ENCODE peak calls at places on chromosomes 4 and X, in ten cellular contexts. Z, S, P, Q, X, G, M, F, R and H are unnamed samples.

GRCh38 chrX:22486326-22486725 is 213.6 kb downstream of the CBLL2 start:
- DNase-seq in Z (no peak), S (no peak), P (no peak), Q (no peak), X (no peak), G (no peak), M (peak; percentile 58), F (no peak), R (no peak), H (no peak)

GRCh38 chrX:123713434-123713833 is 19.4 kb downstream of the THOC2 start:
- DNase-seq in Z (no peak), S (no peak), P (no peak), Q (no peak), X (no peak), G (no peak), M (peak; percentile 34), F (no peak), R (no peak), H (no peak)

GRCh38 chr4:182531555-182532162 is 288.5 kb downstream of the TENM3 start:
- DNase-seq in Z (no peak), S (no peak), P (no peak), Q (no peak), X (no peak), G (no peak), M (peak; percentile 31), F (no peak), R (no peak), H (no peak)

GRCh38 chr4:7398788-7399432 is 35.8 kb downstream of the PSAPL1 start:
- DNase-seq in Z (no peak), S (no peak), P (no peak), Q (no peak), X (no peak), G (no peak), M (no peak), F (no peak), R (no peak), H (no peak)

GRCh38 chr4:98352403-98352802 is 91.2 kb downstream of the RAP1GDS1 start:
- DNase-seq in Z (no peak), S (no peak), P (no peak), Q (no peak), X (peak; percentile 54), G (no peak), M (no peak), F (no peak), R (no peak), H (no peak)

GRCh38 chr4:40719008-40719623 is 30.6 kb upstream of the NSUN7 start:
- DNase-seq in Z (no peak), S (no peak), P (peak; percentile 38), Q (no peak), X (peak; percentile 44), G (no peak), M (peak; percentile 83), F (no peak), R (peak; percentile 51), H (peak; percentile 14)

GRCh38 chrX:131977619-131978018 is 45.5 kb upstream of the STK26 start:
- DNase-seq in Z (no peak), S (no peak), P (peak; percentile 1), Q (no peak), X (no peak), G (no peak), M (no peak), F (no peak), R (no peak), H (no peak)

GRCh38 chrX:3550160-3550765 is 163.2 kb downstream of the PRKX start:
- DNase-seq in Z (no peak), S (no peak), P (no peak), Q (no peak), X (peak; percentile 5), G (no peak), M (peak; percentile 3), F (no peak), R (no peak), H (no peak)

GRCh38 chr4:124322234-124322831 is 390.2 kb downstream of the ANKRD50 start:
- DNase-seq in Z (no peak), S (no peak), P (peak; percentile 22), Q (no peak), X (peak; percentile 60), G (no peak), M (peak; percentile 49), F (no peak), R (peak; percentile 11), H (no peak)

GRCh38 chrX:101744085-101744484 is 84.4 kb upstream of the ARMCX2 start:
- DNase-seq in Z (no peak), S (no peak), P (no peak), Q (no peak), X (peak; percentile 0), G (no peak), M (no peak), F (no peak), R (no peak), H (no peak)

GRCh38 chr4:88893961-88894360 is 163.0 kb downstream of the FAM13A start:
- DNase-seq in Z (no peak), S (no peak), P (no peak), Q (no peak), X (no peak), G (no peak), M (no peak), F (no peak), R (peak; percentile 19), H (no peak)

GRCh38 chr4:146029939-146030710 is 91.5 kb upstream of the ZNF827 start:
- DNase-seq in Z (peak; percentile 81), S (no peak), P (no peak), Q (no peak), X (no peak), G (no peak), M (peak; percentile 62), F (no peak), R (no peak), H (peak; percentile 66)

GRCh38 chrX:23398570-23398969 is 63.9 kb downstream of the PTCHD1 start:
- DNase-seq in Z (no peak), S (no peak), P (no peak), Q (no peak), X (no peak), G (no peak), M (no peak), F (no peak), R (no peak), H (no peak)

GRCh38 chr4:175947117-175947722 is 118.4 kb upstream of the WDR17 start:
- DNase-seq in Z (no peak), S (no peak), P (no peak), Q (no peak), X (peak; percentile 54), G (peak; percentile 2), M (peak; percentile 36), F (no peak), R (peak; percentile 12), H (no peak)

GRCh38 chr4:152508386-152508785 is 27.5 kb downstream of the FBXW7 start:
- DNase-seq in Z (no peak), S (no peak), P (no peak), Q (no peak), X (no peak), G (no peak), M (peak; percentile 30), F (no peak), R (no peak), H (no peak)

GRCh38 chrX:153875391-153876111 is 10.4 kb downstream of the L1CAM start:
- DNase-seq in Z (peak; percentile 49), S (peak; percentile 36), P (peak; percentile 2), Q (peak; percentile 55), X (peak; percentile 50), G (no peak), M (peak; percentile 68), F (peak; percentile 35), R (no peak), H (peak; percentile 68)

GRCh38 chr4:156751486-156751885 is 220.1 kb downstream of the PDGFC start:
- DNase-seq in Z (no peak), S (no peak), P (no peak), Q (no peak), X (peak; percentile 25), G (no peak), M (no peak), F (no peak), R (peak; percentile 62), H (no peak)

GRCh38 chr4:126604273-126604867 is 1028.4 kb upstream of the INTU start:
- DNase-seq in Z (no peak), S (no peak), P (peak; percentile 38), Q (no peak), X (peak; percentile 40), G (no peak), M (peak; percentile 46), F (no peak), R (peak; percentile 30), H (no peak)

GRCh38 chrX:10387011-10387410 is 230.2 kb downstream of the CLCN4 start:
- DNase-seq in Z (no peak), S (no peak), P (no peak), Q (no peak), X (no peak), G (peak; percentile 18), M (no peak), F (no peak), R (peak; percentile 30), H (no peak)

GRCh38 chrX:9324676-9325075 is 140.2 kb upstream of the TBL1X start:
- DNase-seq in Z (no peak), S (no peak), P (no peak), Q (no peak), X (no peak), G (no peak), M (no peak), F (no peak), R (no peak), H (no peak)

GRCh38 chr4:130510661-130511060 is 1414.7 kb downstream of the C4orf33 start:
- DNase-seq in Z (no peak), S (no peak), P (no peak), Q (no peak), X (no peak), G (no peak), M (no peak), F (no peak), R (no peak), H (no peak)

GRCh38 chrX:27186671-27187070 is 276.5 kb downstream of the PPP4R3C start:
- DNase-seq in Z (no peak), S (no peak), P (peak; percentile 5), Q (no peak), X (peak; percentile 59), G (no peak), M (peak; percentile 84), F (no peak), R (peak; percentile 8), H (no peak)

GRCh38 chr4:721261-722171 is 15.9 kb downstream of the PCGF3 start:
- DNase-seq in Z (no peak), S (no peak), P (no peak), Q (no peak), X (peak; percentile 23), G (no peak), M (no peak), F (no peak), R (no peak), H (no peak)

GRCh38 chr4:132003593-132003992 is 1145.5 kb upstream of the PCDH10 start:
- DNase-seq in Z (no peak), S (no peak), P (no peak), Q (no peak), X (no peak), G (no peak), M (no peak), F (no peak), R (no peak), H (no peak)